ENCODE peak calls at places on chromosomes 7 and 10, in ten cellular contexts. B is mesothelial cell of epicardium; X is NCI-H1417; V is coronary artery; L is stimulated activated CD4-positive, alpha-beta T cell treated with anti-CD3 and anti-CD28 coated beads, Interleukin-15, amount 100 ng/mL, for 24 hours; O is dermis blood vessel endothelial cell; A is activated T-helper 9 cell treated with anti-CD3 and anti-CD28 coated beads, Interleukin-2, amount 50 U/mL, for 16 hours; P is HCEC 1CT; M is HS-27A; H is neuronal stem cell. D is an unnamed sample.

GRCh38 chr7:3781607-3782006 is 480.6 kb downstream of the SDK1 start:
- DNase-seq in B (no peak), X (no peak), V (no peak), L (no peak), O (no peak), A (no peak), P (no peak), M (no peak), H (no peak), D (no peak)

GRCh38 chr7:114835303-114835702 is 86.6 kb upstream of the MDFIC start:
- DNase-seq in B (no peak), X (no peak), V (no peak), L (no peak), O (no peak), A (no peak), P (no peak), M (no peak), H (no peak), D (no peak)

GRCh38 chr10:45421231-45422097 is 47.4 kb downstream of the ALOX5 start:
- DNase-seq in B (no peak), X (no peak), V (peak), L (no peak), O (no peak), A (no peak), P (no peak), M (no peak), H (no peak), D (no peak)

GRCh38 chr10:133042061-133042460 is 45.7 kb upstream of the ADGRA1 start:
- DNase-seq in B (no peak), X (no peak), V (no peak), L (peak), O (no peak), A (no peak), P (no peak), M (no peak), H (no peak), D (no peak)

GRCh38 chr10:4767033-4767814 is 58.8 kb upstream of the AKR1E2 start:
- DNase-seq in B (no peak), X (peak), V (no peak), L (no peak), O (peak), A (no peak), P (peak), M (no peak), H (peak), D (peak)

GRCh38 chr10:17504547-17505245 is 50.3 kb upstream of the ST8SIA6 start:
- DNase-seq in B (no peak), X (no peak), V (no peak), L (no peak), O (peak), A (no peak), P (peak), M (peak), H (no peak), D (peak)

GRCh38 chr10:86966008-86966654 is 2.2 kb upstream of the ADIRF start:
- DNase-seq in B (no peak), X (no peak), V (peak), L (peak), O (no peak), A (no peak), P (no peak), M (no peak), H (no peak), D (no peak)

GRCh38 chr7:132443776-132444520 is 132.3 kb downstream of the PLXNA4 start:
- DNase-seq in B (no peak), X (no peak), V (no peak), L (no peak), O (no peak), A (no peak), P (no peak), M (no peak), H (no peak), D (no peak)

GRCh38 chr7:96321041-96321669 is 743 bp downstream of the SLC25A13 start:
- DNase-seq in B (no peak), X (peak), V (peak), L (peak), O (peak), A (no peak), P (peak), M (peak), H (peak), D (peak)

GRCh38 chr7:98754041-98754479 is 115.8 kb downstream of the TMEM130 start:
- DNase-seq in B (no peak), X (peak), V (no peak), L (no peak), O (peak), A (no peak), P (no peak), M (no peak), H (peak), D (peak)

GRCh38 chr7:149813254-149814035 is 24.7 kb upstream of the ZNF862 start:
- DNase-seq in B (no peak), X (no peak), V (no peak), L (no peak), O (no peak), A (no peak), P (no peak), M (no peak), H (no peak), D (no peak)

GRCh38 chr10:122149607-122150505 is 121.2 kb upstream of the BTBD16 start:
- DNase-seq in B (no peak), X (no peak), V (peak), L (no peak), O (no peak), A (no peak), P (no peak), M (no peak), H (no peak), D (no peak)

GRCh38 chr7:46291064-46291463 is 370.0 kb upstream of the IGFBP3 start:
- DNase-seq in B (no peak), X (no peak), V (no peak), L (no peak), O (no peak), A (no peak), P (no peak), M (no peak), H (no peak), D (peak)

GRCh38 chr7:106088014-106088413 is 24.1 kb downstream of the SYPL1 start:
- DNase-seq in B (no peak), X (no peak), V (no peak), L (no peak), O (peak), A (no peak), P (no peak), M (no peak), H (no peak), D (no peak)

GRCh38 chr7:17963281-17963680 is 23.0 kb upstream of the SNX13 start:
- DNase-seq in B (no peak), X (no peak), V (no peak), L (no peak), O (no peak), A (no peak), P (peak), M (no peak), H (no peak), D (no peak)

GRCh38 chr7:80611779-80612178 is 26.7 kb upstream of the CD36 start:
- DNase-seq in B (no peak), X (peak), V (no peak), L (no peak), O (no peak), A (no peak), P (peak), M (no peak), H (no peak), D (peak)

GRCh38 chr10:12908773-12909172 is 92.7 kb downstream of the CCDC3 start:
- DNase-seq in B (no peak), X (no peak), V (no peak), L (no peak), O (no peak), A (no peak), P (no peak), M (no peak), H (no peak), D (no peak)

GRCh38 chr7:3564231-3564630 is 263.2 kb downstream of the SDK1 start:
- DNase-seq in B (no peak), X (no peak), V (no peak), L (no peak), O (no peak), A (no peak), P (no peak), M (no peak), H (no peak), D (no peak)

GRCh38 chr7:80330434-80330833 is 181.4 kb downstream of the GNAT3 start:
- DNase-seq in B (no peak), X (no peak), V (no peak), L (no peak), O (no peak), A (no peak), P (peak), M (peak), H (no peak), D (no peak)

GRCh38 chr7:103811997-103812396 is 177.5 kb downstream of the RELN start:
- DNase-seq in B (no peak), X (no peak), V (no peak), L (no peak), O (no peak), A (no peak), P (no peak), M (no peak), H (no peak), D (peak)

GRCh38 chr7:50595538-50596102 is 30.4 kb upstream of the DDC start:
- DNase-seq in B (no peak), X (peak), V (no peak), L (peak), O (peak), A (no peak), P (peak), M (no peak), H (peak), D (peak)

GRCh38 chr7:134660961-134661376 is 14.3 kb downstream of the BPGM start:
- DNase-seq in B (no peak), X (peak), V (no peak), L (no peak), O (peak), A (no peak), P (peak), M (no peak), H (no peak), D (no peak)

GRCh38 chr10:116014859-116015258 is 258.1 kb downstream of the GFRA1 start:
- DNase-seq in B (no peak), X (no peak), V (no peak), L (no peak), O (no peak), A (no peak), P (no peak), M (no peak), H (no peak), D (no peak)

GRCh38 chr7:82443801-82444219 is 233 bp upstream of the CACNA2D1 start:
- DNase-seq in B (no peak), X (peak), V (peak), L (peak), O (peak), A (no peak), P (peak), M (peak), H (peak), D (peak)

GRCh38 chr7:13279854-13280435 is 592.5 kb downstream of the ARL4A start:
- DNase-seq in B (no peak), X (peak), V (no peak), L (no peak), O (peak), A (no peak), P (peak), M (no peak), H (no peak), D (peak)

GRCh38 chr7:25615005-25615404 is 386.7 kb upstream of the NPVF start:
- DNase-seq in B (no peak), X (no peak), V (no peak), L (no peak), O (no peak), A (no peak), P (no peak), M (no peak), H (no peak), D (no peak)

GRCh38 chr7:98879198-98879988 is 1.1 kb downstream of the TRRAP start:
- DNase-seq in B (no peak), X (peak), V (peak), L (peak), O (peak), A (peak), P (peak), M (no peak), H (no peak), D (peak)

GRCh38 chr7:43220250-43220649 is 107.8 kb downstream of the HECW1 start:
- DNase-seq in B (no peak), X (no peak), V (no peak), L (no peak), O (no peak), A (no peak), P (peak), M (no peak), H (no peak), D (peak)

GRCh38 chr7:132390705-132391104 is 185.6 kb downstream of the PLXNA4 start:
- DNase-seq in B (no peak), X (no peak), V (no peak), L (no peak), O (no peak), A (no peak), P (peak), M (no peak), H (no peak), D (peak)

GRCh38 chr10:21961847-21962246 is 41.7 kb downstream of the DNAJC1 start:
- DNase-seq in B (no peak), X (no peak), V (no peak), L (no peak), O (peak), A (no peak), P (no peak), M (no peak), H (no peak), D (no peak)

GRCh38 chr7:113086431-113086888 is at the start of gene GPR85:
- DNase-seq in B (peak), X (peak), V (no peak), L (peak), O (peak), A (peak), P (peak), M (peak), H (peak), D (no peak)

GRCh38 chr7:56537952-56538351 is 421.7 kb upstream of the NUPR2 start:
- DNase-seq in B (no peak), X (peak), V (no peak), L (no peak), O (no peak), A (no peak), P (no peak), M (no peak), H (no peak), D (no peak)

GRCh38 chr7:17882685-17883084 is 57.6 kb downstream of the SNX13 start:
- DNase-seq in B (no peak), X (no peak), V (no peak), L (no peak), O (no peak), A (no peak), P (no peak), M (no peak), H (no peak), D (no peak)

GRCh38 chr10:66591865-66592264 is 334.0 kb upstream of the LRRTM3 start:
- DNase-seq in B (no peak), X (no peak), V (no peak), L (no peak), O (no peak), A (no peak), P (no peak), M (no peak), H (no peak), D (peak)

GRCh38 chr10:59337254-59337653 is 25.1 kb downstream of the FAM13C start:
- DNase-seq in B (no peak), X (no peak), V (no peak), L (no peak), O (peak), A (no peak), P (no peak), M (no peak), H (no peak), D (no peak)

GRCh38 chr7:17408245-17408903 is 109.9 kb downstream of the AHR start:
- DNase-seq in B (no peak), X (no peak), V (no peak), L (no peak), O (peak), A (no peak), P (peak), M (peak), H (no peak), D (peak)

GRCh38 chr10:12597800-12598750 is 248.7 kb downstream of the CAMK1D start:
- DNase-seq in B (no peak), X (peak), V (peak), L (no peak), O (peak), A (no peak), P (no peak), M (no peak), H (no peak), D (no peak)

GRCh38 chr10:3782456-3783312 is 2.3 kb downstream of the KLF6 start:
- DNase-seq in B (no peak), X (peak), V (peak), L (peak), O (peak), A (no peak), P (peak), M (no peak), H (no peak), D (peak)

D was measured in PC-3.